ENCODE peak calls at places on chromosome 12, in seven cellular contexts. H, C, Y, E, Q, K and A are unnamed samples.

GRCh38 chr12:46430340-46430948 is 57.9 kb upstream of the SLC38A2 start:
- DNase-seq in H (peak), C (no peak), Y (no peak), E (peak), Q (peak), K (no peak), A (peak)

GRCh38 chr12:57554897-57555296 is 5.1 kb downstream of the KIF5A start:
- DNase-seq in H (no peak), C (no peak), Y (no peak), E (no peak), Q (no peak), K (no peak), A (no peak)

GRCh38 chr12:111780615-111781014 is 13.9 kb downstream of the ALDH2 start:
- DNase-seq in H (no peak), C (no peak), Y (no peak), E (no peak), Q (no peak), K (no peak), A (no peak)

GRCh38 chr12:2795291-2796186 is 769 bp downstream of the FKBP4 start:
- DNase-seq in H (peak), C (peak), Y (peak), E (peak), Q (peak), K (peak), A (peak)

GRCh38 chr12:94287245-94287628 is 138.9 kb downstream of the PLXNC1 start:
- DNase-seq in H (no peak), C (no peak), Y (no peak), E (no peak), Q (no peak), K (no peak), A (no peak)

GRCh38 chr12:56280849-56281248 is 14.1 kb downstream of the COQ10A start:
- DNase-seq in H (peak), C (no peak), Y (no peak), E (no peak), Q (no peak), K (no peak), A (no peak)

GRCh38 chr12:96398422-96399080 is 1.7 kb downstream of the CDK17 start:
- DNase-seq in H (no peak), C (no peak), Y (no peak), E (no peak), Q (peak), K (no peak), A (no peak)

GRCh38 chr12:108063192-108063591 is 65.9 kb upstream of the WSCD2 start:
- DNase-seq in H (peak), C (no peak), Y (peak), E (no peak), Q (no peak), K (no peak), A (no peak)

GRCh38 chr12:130336723-130337475 is 788 bp upstream of the PIWIL1 start:
- DNase-seq in H (no peak), C (no peak), Y (no peak), E (no peak), Q (no peak), K (no peak), A (no peak)

GRCh38 chr12:49049566-49050224 is 10.9 kb downstream of the KMT2D start:
- DNase-seq in H (no peak), C (no peak), Y (no peak), E (no peak), Q (no peak), K (no peak), A (peak)

GRCh38 chr12:2893007-2893406 is 2.3 kb downstream of the TULP3 start:
- DNase-seq in H (peak), C (peak), Y (peak), E (no peak), Q (no peak), K (no peak), A (peak)

GRCh38 chr12:84413656-84414055 is 498.9 kb downstream of the SLC6A15 start:
- DNase-seq in H (no peak), C (no peak), Y (no peak), E (no peak), Q (no peak), K (no peak), A (no peak)

GRCh38 chr12:47982770-47983169 is 19.4 kb downstream of the TMEM106C start:
- DNase-seq in H (no peak), C (no peak), Y (no peak), E (no peak), Q (no peak), K (peak), A (no peak)

GRCh38 chr12:90622431-90622830 is 332.5 kb downstream of the CCER1 start:
- DNase-seq in H (no peak), C (no peak), Y (no peak), E (no peak), Q (no peak), K (no peak), A (no peak)

GRCh38 chr12:666766-667308 is 3.6 kb upstream of the NINJ2 start:
- DNase-seq in H (no peak), C (peak), Y (no peak), E (no peak), Q (no peak), K (peak), A (no peak)

GRCh38 chr12:49133014-49133413 is 1.8 kb upstream of the TUBA1B start:
- DNase-seq in H (no peak), C (no peak), Y (no peak), E (no peak), Q (no peak), K (no peak), A (no peak)

GRCh38 chr12:124558298-124558697 is 9.1 kb downstream of the NCOR2 start:
- DNase-seq in H (no peak), C (no peak), Y (no peak), E (no peak), Q (no peak), K (no peak), A (no peak)

GRCh38 chr12:27478949-27479348 is 32.4 kb downstream of the SMCO2 start:
- DNase-seq in H (no peak), C (no peak), Y (no peak), E (no peak), Q (no peak), K (no peak), A (no peak)

GRCh38 chr12:54419088-54419887 is at the start of gene ITGA5:
- DNase-seq in H (peak), C (peak), Y (peak), E (no peak), Q (peak), K (peak), A (peak)

GRCh38 chr12:130440411-130441080 is 102.9 kb downstream of the PIWIL1 start:
- DNase-seq in H (no peak), C (no peak), Y (no peak), E (no peak), Q (no peak), K (no peak), A (no peak)

GRCh38 chr12:79534029-79534867 is 156.5 kb downstream of the PAWR start:
- DNase-seq in H (no peak), C (no peak), Y (no peak), E (no peak), Q (no peak), K (no peak), A (no peak)

GRCh38 chr12:111954974-111955373 is 58.0 kb downstream of the TMEM116 start:
- DNase-seq in H (no peak), C (no peak), Y (no peak), E (no peak), Q (no peak), K (no peak), A (no peak)

GRCh38 chr12:14416658-14417057 is 51.2 kb downstream of the ATF7IP start:
- DNase-seq in H (peak), C (no peak), Y (no peak), E (no peak), Q (no peak), K (peak), A (peak)

GRCh38 chr12:127145929-127146789 is 1120.8 kb upstream of the TMEM132C start:
- DNase-seq in H (no peak), C (peak), Y (peak), E (peak), Q (no peak), K (peak), A (peak)

GRCh38 chr12:119914666-119915065 is 37.5 kb upstream of the CIT start:
- DNase-seq in H (no peak), C (no peak), Y (no peak), E (no peak), Q (no peak), K (no peak), A (no peak)

GRCh38 chr12:71973687-71974086 is 35.0 kb downstream of the TPH2 start:
- DNase-seq in H (no peak), C (no peak), Y (no peak), E (no peak), Q (no peak), K (no peak), A (no peak)

GRCh38 chr12:112551681-112552080 is 132.9 kb downstream of the PTPN11 start:
- DNase-seq in H (no peak), C (no peak), Y (no peak), E (no peak), Q (no peak), K (no peak), A (no peak)

GRCh38 chr12:128268348-128268725 is 1.4 kb downstream of the TMEM132C start:
- DNase-seq in H (no peak), C (no peak), Y (no peak), E (no peak), Q (no peak), K (no peak), A (no peak)

GRCh38 chr12:22276313-22276712 is 58.2 kb downstream of the ST8SIA1 start:
- DNase-seq in H (no peak), C (no peak), Y (no peak), E (no peak), Q (no peak), K (no peak), A (no peak)

GRCh38 chr12:108309674-108310312 is 29.3 kb downstream of the CMKLR1 start:
- DNase-seq in H (peak), C (no peak), Y (no peak), E (no peak), Q (peak), K (no peak), A (no peak)